ENCODE peak calls at places on chromosomes 4 and X, in eight cellular contexts. E, U, G, T, P, W, K and D are unnamed samples.

GRCh38 chr4:16659694-16660093 is 238.8 kb downstream of the LDB2 start:
- DNase-seq in G (no peak), E (no peak), U (no peak), T (no peak), P (no peak), K (no peak), W (no peak), D (no peak)

GRCh38 chrX:13396887-13397286 is 77.0 kb upstream of the ATXN3L start:
- DNase-seq in U (no peak), K (no peak), E (no peak), P (no peak), W (peak), T (no peak), G (peak), D (no peak)

GRCh38 chrX:145751943-145752342 is 65.7 kb upstream of the SLITRK2 start:
- DNase-seq in P (no peak), U (no peak), E (no peak), G (peak), W (no peak), K (no peak), T (no peak), D (no peak)

GRCh38 chr4:94486372-94486801 is 34.6 kb downstream of the PDLIM5 start:
- DNase-seq in U (no peak), P (no peak), T (no peak), W (peak), E (no peak), G (peak), K (no peak), D (no peak)

GRCh38 chrX:136141569-136141968 is 5.8 kb upstream of the FHL1 start:
- DNase-seq in W (no peak), E (no peak), G (no peak), K (no peak), U (no peak), T (no peak), P (no peak), D (no peak)

GRCh38 chr4:38160487-38161207 is 200.4 kb downstream of the PTTG2 start:
- DNase-seq in U (peak), T (peak), E (no peak), P (no peak), G (peak), W (peak), K (no peak), D (no peak)

GRCh38 chr4:146183209-146183608 is 7.7 kb downstream of the LSM6 start:
- DNase-seq in P (no peak), U (no peak), K (no peak), W (no peak), E (no peak), T (no peak), G (no peak), D (no peak)

GRCh38 chrX:17072726-17073125 is 126.3 kb downstream of the REPS2 start:
- DNase-seq in E (no peak), W (no peak), K (no peak), P (no peak), G (no peak), U (no peak), T (no peak), D (no peak)

GRCh38 chr4:140098481-140099132 is 55.4 kb downstream of the MAML3 start:
- DNase-seq in E (no peak), P (no peak), G (peak), W (peak), U (no peak), K (no peak), T (no peak), D (no peak)

GRCh38 chr4:10582059-10582686 is 102.4 kb downstream of the CLNK start:
- DNase-seq in G (peak), E (no peak), T (peak), K (no peak), U (peak), W (peak), P (no peak), D (no peak)

GRCh38 chr4:103076777-103077347 is 301 bp upstream of the SLC9B2 start:
- DNase-seq in E (no peak), K (no peak), T (no peak), P (no peak), G (no peak), W (no peak), U (peak), D (no peak)

GRCh38 chrX:13646154-13646549 is 6.8 kb upstream of the TCEANC start:
- DNase-seq in U (peak), T (no peak), P (no peak), K (peak), G (peak), E (no peak), W (peak), D (peak)

DNA sequence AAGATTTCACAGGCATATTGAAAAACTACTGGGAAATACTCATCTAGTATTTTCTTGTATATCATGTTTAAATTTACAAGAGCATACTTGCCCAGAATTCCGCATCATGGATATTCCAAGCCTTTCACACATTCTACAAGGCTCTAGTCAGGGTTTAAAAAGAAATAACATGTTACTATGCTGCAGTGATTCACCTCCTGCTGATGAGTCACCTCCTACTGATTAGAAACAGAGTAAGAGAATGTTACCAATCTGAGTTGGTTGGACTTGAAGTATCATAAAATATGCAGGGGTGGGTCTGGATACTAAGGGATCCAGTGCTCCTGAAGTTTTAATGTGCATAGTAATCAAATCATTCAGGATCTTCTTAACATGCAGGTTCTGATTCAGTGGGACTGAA is 192.0 kb upstream of the ANK2 start:
- DNase-seq in P (no peak), U (no peak), K (no peak), G (peak), T (peak), W (peak), E (no peak), D (no peak)
- TF ChIP-seq CTCF in P (no peak), U (no peak), K (no peak), G (no peak), T (no peak), W (no peak), E (no peak), D (no peak)

DNA sequence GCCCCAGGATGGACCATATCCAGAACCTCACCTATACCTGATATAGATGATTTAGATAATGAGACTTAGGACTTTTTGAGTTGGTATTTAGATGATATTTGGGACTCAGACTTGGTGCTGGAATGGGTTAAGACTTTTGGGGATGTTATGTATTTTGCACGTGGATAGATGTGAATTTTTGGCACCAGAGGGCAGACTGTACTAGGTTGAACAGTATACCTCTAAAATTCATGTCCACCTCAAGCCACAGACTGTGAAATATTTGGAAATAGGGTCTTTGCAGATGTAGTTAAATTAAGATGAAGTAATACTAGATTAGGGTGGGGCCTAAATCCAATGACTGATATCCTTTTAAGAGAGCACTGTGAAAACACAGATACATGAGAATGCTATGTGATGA is 15.6 kb downstream of the RBM41 start:
- DNase-seq in T (no peak), E (no peak), P (no peak), K (no peak), W (peak), U (no peak), G (peak), D (no peak)
- TF ChIP-seq CTCF in T (no peak), E (no peak), P (no peak), K (no peak), W (peak), U (no peak), G (peak), D (no peak)

GRCh38 chrX:28177202-28177601 is 196.0 kb upstream of the DCAF8L1 start:
- DNase-seq in K (no peak), E (no peak), W (no peak), T (no peak), G (no peak), P (no peak), U (peak), D (no peak)
- TF ChIP-seq CTCF in K (peak), E (peak), W (peak), T (peak), G (peak), P (no peak), U (peak), D (peak)

GRCh38 chrX:94053575-94053974 is 379.6 kb downstream of the FAM133A start:
- DNase-seq in P (no peak), E (no peak), T (no peak), K (no peak), G (no peak), W (no peak), U (no peak), D (no peak)

GRCh38 chrX:94057385-94057784 is 383.4 kb downstream of the FAM133A start:
- DNase-seq in W (no peak), P (no peak), T (no peak), E (no peak), U (no peak), G (no peak), K (no peak), D (no peak)

GRCh38 chrX:94058728-94059382 is 384.8 kb downstream of the FAM133A start:
- DNase-seq in K (no peak), T (no peak), W (no peak), P (no peak), G (peak), U (no peak), E (no peak), D (peak)
- TF ChIP-seq CTCF in K (peak), T (no peak), W (peak), P (no peak), G (peak), U (peak), E (peak), D (peak)